ENCODE peak calls at places on chromosomes 6 and 20, in four cellular contexts. J is NCI-H2029, X is NCI-H446 treated with DMSO at 0.1 percent for 48 hours, F is stomach. B is an unnamed sample.

GRCh38 chr6:17902953-17903352 is 84.5 kb downstream of the KIF13A start:
- DNase-seq in J (no peak), X (no peak), F (no peak), B (no peak)

GRCh38 chr6:135627092-135627715 is 129.7 kb upstream of the AHI1 start:
- DNase-seq in J (no peak), X (no peak), F (no peak), B (no peak)

GRCh38 chr6:159416891-159417540 is 247.8 kb downstream of the FNDC1 start:
- DNase-seq in J (no peak), X (no peak), F (no peak), B (no peak)

GRCh38 chr20:17128206-17128605 is 98.6 kb upstream of the PCSK2 start:
- DNase-seq in J (no peak), X (no peak), F (no peak), B (no peak)

GRCh38 chr20:20466341-20466879 is 98.5 kb downstream of the INSM1 start:
- DNase-seq in J (peak), X (no peak), F (no peak), B (no peak)

GRCh38 chr6:36114798-36115408 is 15.4 kb upstream of the MAPK13 start:
- DNase-seq in J (no peak), X (no peak), F (no peak), B (peak)

GRCh38 chr6:141580988-141581387 is 551.7 kb upstream of the GJE1 start:
- DNase-seq in J (no peak), X (no peak), F (no peak), B (no peak)

GRCh38 chr6:100512203-100512862 is 47.6 kb upstream of the SIM1 start:
- DNase-seq in J (no peak), X (no peak), F (no peak), B (no peak)

GRCh38 chr6:33343953-33344611 is 26.5 kb upstream of the ZBTB22 start:
- DNase-seq in J (no peak), X (no peak), F (no peak), B (peak)

GRCh38 chr6:49939993-49940498 is 23.9 kb downstream of the DEFB114 start:
- DNase-seq in J (peak), X (no peak), F (no peak), B (no peak)

GRCh38 chr6:94289131-94289530 is 869.8 kb upstream of the EPHA7 start:
- DNase-seq in J (no peak), X (no peak), F (no peak), B (no peak)

GRCh38 chr6:158208226-158208807 is 40.2 kb downstream of the GTF2H5 start:
- DNase-seq in J (no peak), X (no peak), F (no peak), B (no peak)

GRCh38 chr6:13597073-13597472 is 18.1 kb upstream of the NOL7 start:
- DNase-seq in J (no peak), X (no peak), F (no peak), B (no peak)

GRCh38 chr6:126033696-126034095 is 47.4 kb downstream of the TRMT11 start:
- DNase-seq in J (peak), X (no peak), F (no peak), B (no peak)

GRCh38 chr20:24772667-24773066 is 176.4 kb upstream of the CST7 start:
- DNase-seq in J (no peak), X (no peak), F (peak), B (no peak)

GRCh38 chr20:10795286-10796026 is 121.7 kb upstream of the JAG1 start:
- DNase-seq in J (no peak), X (no peak), F (no peak), B (no peak)

GRCh38 chr6:149230729-149231434 is 86.6 kb upstream of the TAB2 start:
- DNase-seq in J (no peak), X (no peak), F (no peak), B (no peak)

GRCh38 chr6:5956939-5957338 is 49.8 kb downstream of the NRN1 start:
- DNase-seq in J (no peak), X (no peak), F (no peak), B (no peak)

GRCh38 chr20:39588148-39588757 is 626.1 kb downstream of the DHX35 start:
- DNase-seq in J (peak), X (no peak), F (no peak), B (no peak)

GRCh38 chr20:7459123-7459522 is 481.1 kb downstream of the HAO1 start:
- DNase-seq in J (no peak), X (no peak), F (no peak), B (no peak)

GRCh38 chr20:3248167-3248992 is 9.4 kb upstream of the SLC4A11 start:
- DNase-seq in J (no peak), X (no peak), F (peak), B (peak)

GRCh38 chr6:46969206-46969605 is 47.5 kb upstream of the ADGRF5 start:
- DNase-seq in J (no peak), X (no peak), F (no peak), B (no peak)

GRCh38 chr6:686528-686927 is 6.4 kb downstream of the EXOC2 start:
- DNase-seq in J (no peak), X (no peak), F (no peak), B (no peak)

GRCh38 chr6:134240664-134241431 is 77.1 kb downstream of the SGK1 start:
- DNase-seq in J (no peak), X (no peak), F (peak), B (peak)

GRCh38 chr6:19864285-19864684 is 27.1 kb downstream of the ID4 start:
- DNase-seq in J (peak), X (no peak), F (no peak), B (no peak)

GRCh38 chr20:10462516-10462915 is 27.4 kb downstream of the SLX4IP start:
- DNase-seq in J (no peak), X (no peak), F (no peak), B (no peak)